ENCODE peak calls at places on chromosomes 7 and 10, in eight cellular contexts. O, J, G, C, M, D, F and Z are unnamed samples.

GRCh38 chr7:2111568-2111967 is 121.2 kb downstream of the MAD1L1 start:
- DNase-seq in M (no peak), D (no peak), C (no peak), G (no peak), O (no peak), F (no peak), J (no peak), Z (no peak)

GRCh38 chr10:53253221-53253620 is 480.6 kb upstream of the MBL2 start:
- DNase-seq in O (no peak), M (no peak), J (no peak), G (no peak), D (no peak), F (no peak), C (no peak), Z (no peak)

GRCh38 chr7:106812027-106812643 is 52.9 kb upstream of the PIK3CG start:
- DNase-seq in D (no peak), C (no peak), G (peak), J (no peak), O (no peak), F (no peak), M (no peak), Z (no peak)

GRCh38 chr10:17348111-17349008 is 106.0 kb downstream of the ST8SIA6 start:
- DNase-seq in M (no peak), G (no peak), C (no peak), O (peak), D (no peak), J (no peak), F (peak), Z (no peak)

GRCh38 chr7:40194743-40195142 is 59.9 kb downstream of the SUGCT start:
- DNase-seq in J (no peak), F (no peak), D (no peak), O (peak), M (no peak), G (no peak), C (no peak), Z (no peak)

GRCh38 chr7:538764-539685 is 19.4 kb upstream of the PDGFA start:
- DNase-seq in M (no peak), C (no peak), D (no peak), O (no peak), G (no peak), F (no peak), J (no peak), Z (no peak)

GRCh38 chr7:144057954-144058353 is 9.2 kb downstream of the OR2A5 start:
- DNase-seq in F (no peak), D (no peak), G (no peak), M (no peak), C (no peak), O (no peak), J (no peak), Z (no peak)

GRCh38 chr10:91820144-91820543 is 21.9 kb downstream of the TNKS2 start:
- DNase-seq in O (no peak), F (no peak), J (no peak), D (no peak), C (no peak), M (no peak), G (no peak), Z (no peak)